ENCODE peak calls at places on chromosomes 1 and 21, in four cellular contexts. Q is HepG2, G is K562, M is GM12878. O is an unnamed sample.

GRCh38 chr1:232355162-232356006 is 274.5 kb downstream of the SIPA1L2 start:
- DNase-seq in Q (no peak), G (no peak), M (no peak), O (no peak)

GRCh38 chr1:18480315-18481189 is at the start of gene KLHDC7A:
- DNase-seq in Q (peak; percentile 91), G (no peak), M (no peak), O (peak; percentile 85)

GRCh38 chr1:64623750-64624445 is 121.0 kb upstream of the RAVER2 start:
- DNase-seq in Q (no peak), G (no peak), M (no peak), O (no peak)

GRCh38 chr1:117284408-117285215 is 73.9 kb upstream of the VTCN1 start:
- DNase-seq in Q (peak; percentile 52), G (peak; percentile 53), M (no peak), O (no peak)

GRCh38 chr1:159943908-159944622 is 1.3 kb downstream of the IGSF9 start:
- DNase-seq in Q (no peak), G (no peak), M (no peak), O (no peak)

GRCh38 chr1:169877800-169878491 is 15.8 kb downstream of the SCYL3 start:
- DNase-seq in Q (no peak), G (no peak), M (no peak), O (no peak)

GRCh38 chr1:216014046-216014445 is 409.2 kb downstream of the USH2A start:
- DNase-seq in Q (no peak), G (no peak), M (no peak), O (no peak)

GRCh38 chr1:25906644-25907300 is 553 bp upstream of the STMN1 start:
- DNase-seq in Q (no peak), G (peak; percentile 70), M (no peak), O (peak; percentile 33)

GRCh38 chr21:20875741-20876140 is 122.5 kb upstream of the NCAM2 start:
- DNase-seq in Q (no peak), G (no peak), M (no peak), O (no peak)

GRCh38 chr21:35027558-35028450 is 21.3 kb downstream of the RUNX1 start:
- DNase-seq in Q (no peak), G (no peak), M (no peak), O (no peak)

GRCh38 chr1:173190101-173190895 is 16.8 kb downstream of the TNFSF4 start:
- DNase-seq in Q (peak; percentile 85), G (no peak), M (peak; percentile 63), O (no peak)

GRCh38 chr1:173193639-173194038 is 13.5 kb downstream of the TNFSF4 start:
- DNase-seq in Q (no peak), G (no peak), M (no peak), O (no peak)

GRCh38 chr1:173191011-173191410 is 16.1 kb downstream of the TNFSF4 start:
- DNase-seq in Q (no peak), G (no peak), M (no peak), O (no peak)

GRCh38 chr1:173195596-173196088 is 11.5 kb downstream of the TNFSF4 start:
- DNase-seq in Q (no peak), G (no peak), M (peak; percentile 74), O (no peak)
- TF ChIP-seq NR2C2 in Q (no peak), G (no peak), M (no peak), O (no peak)

DNA sequence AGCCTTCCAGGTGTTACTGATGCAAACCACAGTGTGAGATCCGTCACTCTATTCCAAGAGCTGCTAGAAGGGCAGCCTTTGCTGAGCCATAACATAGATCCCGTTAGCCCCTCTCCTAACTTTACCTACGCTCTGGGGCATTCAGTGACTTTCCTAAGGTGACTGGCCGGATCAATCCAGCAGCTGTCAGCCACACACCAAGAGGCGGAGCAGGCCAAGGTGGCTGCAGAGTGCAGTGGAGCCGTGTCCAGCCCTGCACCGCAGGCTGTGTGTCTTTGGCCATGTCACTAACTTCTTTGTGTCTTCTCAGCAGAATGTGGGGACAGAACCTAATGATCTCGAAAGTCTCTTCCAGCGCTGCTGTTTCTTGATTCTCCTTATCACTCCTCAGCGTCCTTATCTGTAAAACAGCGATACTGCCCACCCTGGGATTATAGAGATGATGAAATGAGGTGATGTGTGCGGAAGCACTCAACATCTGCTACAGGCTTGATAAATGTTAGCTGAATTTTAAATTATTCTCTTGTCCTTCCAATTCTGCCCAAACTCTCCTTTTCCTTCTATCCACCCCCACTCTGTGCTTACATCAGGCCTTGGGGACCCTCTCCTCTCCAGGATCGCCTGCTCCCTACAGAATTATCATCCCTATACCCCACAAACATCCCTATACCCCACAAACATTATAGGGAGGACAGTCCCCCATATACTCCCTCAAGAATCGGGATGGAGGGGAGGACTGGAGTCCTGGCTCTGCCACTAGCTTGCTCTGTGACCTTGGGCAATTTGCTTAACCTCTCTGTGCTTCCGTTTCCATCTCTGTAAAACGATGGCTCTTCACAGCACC is 25.8 kb upstream of the LRRN2 start:
- DNase-seq in Q (no peak), G (peak; percentile 66), M (no peak), O (no peak)
- TF ChIP-seq CREB1 in Q (no peak), G (peak; percentile 69), M (no peak), O (no peak)

GRCh38 chr1:21779613-21780521 is 3.1 kb downstream of the USP48 start:
- DNase-seq in Q (no peak), G (no peak), M (peak; percentile 98), O (no peak)
- TF ChIP-seq NR2C2 in Q (no peak), G (no peak), M (no peak), O (no peak)

GRCh38 chr1:66325594-66326380 is 208.2 kb upstream of the SGIP1 start:
- DNase-seq in Q (no peak), G (no peak), M (no peak), O (no peak)

GRCh38 chr1:66330711-66331110 is 203.2 kb upstream of the SGIP1 start:
- DNase-seq in Q (no peak), G (no peak), M (no peak), O (no peak)

GRCh38 chr1:66323958-66324357 is 210.0 kb upstream of the SGIP1 start:
- DNase-seq in Q (no peak), G (no peak), M (no peak), O (no peak)

GRCh38 chr1:66326867-66327266 is 207.1 kb upstream of the SGIP1 start:
- DNase-seq in Q (no peak), G (no peak), M (no peak), O (no peak)

DNA sequence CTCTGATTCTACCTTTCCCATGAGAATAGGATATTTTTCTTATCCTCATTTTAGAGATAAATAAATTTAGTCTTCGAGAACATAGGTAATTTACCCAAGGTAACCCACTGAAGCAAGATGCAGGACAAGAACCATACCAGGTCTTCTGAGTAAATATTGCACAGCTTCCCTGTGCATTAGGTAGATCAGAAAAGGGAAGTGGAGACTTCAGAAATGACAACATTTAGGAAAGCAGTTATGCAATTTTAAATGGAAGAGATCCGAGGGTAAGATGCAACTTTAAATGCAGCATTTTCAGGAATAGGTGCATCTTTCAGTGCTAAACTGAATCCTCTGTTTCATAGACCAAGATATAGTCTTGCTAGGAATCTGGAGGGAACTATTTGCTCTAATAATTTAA is 206.4 kb upstream of the SGIP1 start:
- DNase-seq in Q (no peak), G (no peak), M (no peak), O (no peak)
- TF ChIP-seq CREB1 in Q (no peak), G (no peak), M (no peak), O (no peak)

O was measured in WTC11.